ENCODE peak calls at places on chromosomes 11 and 22, in four cellular contexts. U is bronchial epithelial cell, P is lower lobe of right lung, G is body of pancreas. Z is an unnamed sample.
A peak's percentile ranks its signal among the peaks of the same experiment; 100 is the strongest.

GRCh38 chr11:122626266-122626665 is 29.3 kb upstream of the UBASH3B start:
- DNase-seq in U (no peak), G (peak; percentile 76), P (no peak), Z (no peak)

GRCh38 chr11:5343474-5344335 is at the start of gene OR51B5:
- DNase-seq in U (no peak), P (no peak), G (no peak), Z (no peak)

GRCh38 chr11:124778281-124778680 is 16.2 kb upstream of the ESAM start:
- DNase-seq in U (no peak), G (no peak), P (no peak), Z (no peak)

GRCh38 chr22:29553391-29554224 is at the start of gene THOC5:
- DNase-seq in G (peak; percentile 95), P (peak; percentile 94), U (peak; percentile 89), Z (peak; percentile 87)

GRCh38 chr11:46210133-46210636 is 67.3 kb upstream of the CREB3L1 start:
- DNase-seq in P (no peak), U (peak; percentile 68), G (no peak), Z (no peak)

GRCh38 chr11:126214446-126215240 is 3.1 kb downstream of the FAM118B start:
- DNase-seq in U (peak; percentile 20), G (no peak), P (no peak), Z (no peak)

GRCh38 chr22:31561238-31561887 is 65.0 kb downstream of the SFI1 start:
- DNase-seq in G (peak; percentile 89), P (peak; percentile 75), U (peak; percentile 73), Z (peak; percentile 36)

GRCh38 chr11:123702137-123702536 is 39.3 kb downstream of the ZNF202 start:
- DNase-seq in G (no peak), U (no peak), P (no peak), Z (peak; percentile 25)

GRCh38 chr11:111260761-111261160 is 15.2 kb downstream of the POU2AF2 start:
- DNase-seq in P (no peak), G (no peak), U (no peak), Z (no peak)

GRCh38 chr11:85801527-85801926 is 9.4 kb downstream of the SYTL2 start:
- DNase-seq in G (no peak), P (no peak), U (no peak), Z (no peak)

GRCh38 chr11:60377737-60378136 is 595 bp upstream of the MS4A7 start:
- DNase-seq in U (no peak), G (peak; percentile 28), P (peak; percentile 79), Z (peak; percentile 47)

GRCh38 chr11:125141178-125141577 is 23.4 kb upstream of the PKNOX2 start:
- DNase-seq in P (no peak), G (no peak), U (no peak), Z (no peak)

GRCh38 chr11:76641905-76642304 is 28.6 kb downstream of the LRRC32 start:
- DNase-seq in G (no peak), P (no peak), U (no peak), Z (no peak)

GRCh38 chr22:41913842-41914534 is 886 bp downstream of the SHISA8 start:
- DNase-seq in P (no peak), U (no peak), G (no peak), Z (peak; percentile 38)

GRCh38 chr11:86671386-86672006 is 920 bp downstream of the ME3 start:
- DNase-seq in U (no peak), P (peak; percentile 74), G (peak; percentile 73), Z (no peak)

GRCh38 chr11:119722281-119722794 is 6.7 kb downstream of the NECTIN1 start:
- DNase-seq in G (peak; percentile 98), U (no peak), P (no peak), Z (no peak)

GRCh38 chr11:125941606-125942275 is 4.1 kb upstream of the VSIG10L2 start:
- DNase-seq in G (peak; percentile 79), P (peak; percentile 71), U (peak; percentile 25), Z (no peak)

GRCh38 chr11:16248248-16248647 is 108.1 kb downstream of the SOX6 start:
- DNase-seq in P (no peak), G (no peak), U (no peak), Z (no peak)

GRCh38 chr11:71563401-71563800 is 2.0 kb upstream of the KRTAP5-10 start:
- DNase-seq in G (peak; percentile 35), U (peak; percentile 59), P (no peak), Z (no peak)

GRCh38 chr11:105609832-105610781 is at the start of gene GRIA4:
- DNase-seq in P (peak; percentile 45), G (peak; percentile 34), U (no peak), Z (no peak)

GRCh38 chr22:47553436-47553835 is 791.0 kb downstream of the TBC1D22A start:
- DNase-seq in P (no peak), G (no peak), U (no peak), Z (no peak)

GRCh38 chr22:30332551-30332950 is 5.8 kb upstream of the TBC1D10A start:
- DNase-seq in P (no peak), G (no peak), U (no peak), Z (no peak)

GRCh38 chr22:28015676-28016601 is 96.9 kb upstream of the PITPNB start:
- DNase-seq in U (no peak), P (peak; percentile 25), G (peak; percentile 4), Z (no peak)

GRCh38 chr11:12523180-12523924 is 146.0 kb downstream of the PARVA start:
- DNase-seq in G (no peak), U (no peak), P (no peak), Z (no peak)

GRCh38 chr22:27726726-27727449 is 74.7 kb downstream of the MN1 start:
- DNase-seq in G (no peak), U (peak; percentile 74), P (peak; percentile 54), Z (no peak)

GRCh38 chr11:28834877-28835276 is 726.7 kb downstream of the METTL15 start:
- DNase-seq in U (peak; percentile 84), G (no peak), P (no peak), Z (no peak)

GRCh38 chr22:31952459-31952858 is 8.1 kb downstream of the YWHAH start:
- DNase-seq in U (peak; percentile 92), G (no peak), P (no peak), Z (no peak)

GRCh38 chr11:34964610-34965331 is 48.4 kb downstream of the PDHX start:
- DNase-seq in U (no peak), P (no peak), G (no peak), Z (no peak)

DNA sequence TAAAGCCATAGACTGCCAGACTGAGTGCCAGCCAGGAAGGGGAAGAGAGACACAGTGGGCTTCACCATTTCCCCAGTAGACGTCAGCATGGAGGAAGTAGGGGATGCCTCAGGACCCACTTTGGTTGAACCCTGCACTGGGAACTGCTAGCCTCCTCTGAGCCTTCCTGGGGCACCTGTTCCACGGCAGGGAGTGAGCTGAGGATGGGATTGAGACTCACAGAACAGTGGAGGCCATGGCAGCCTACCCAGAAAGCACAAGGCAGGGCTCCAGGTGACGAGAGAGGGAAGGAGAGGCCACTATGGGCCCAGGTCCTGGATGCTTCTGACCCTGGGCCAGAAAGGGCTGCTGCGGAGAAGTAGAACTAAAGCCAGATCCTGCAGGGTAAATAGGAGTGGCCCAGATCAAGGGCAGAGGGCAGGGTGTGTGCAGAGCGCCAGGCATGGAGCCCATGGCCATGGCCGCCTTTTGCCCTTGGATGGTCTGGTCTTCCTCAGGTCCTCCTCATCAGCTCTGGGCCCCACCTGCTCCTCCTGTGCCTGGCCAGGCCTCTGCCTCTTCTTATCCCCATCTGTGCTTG is 277.7 kb downstream of the BRD1 start:
- DNase-seq in G (no peak), U (no peak), P (peak; percentile 20), Z (no peak)
- H3K27me3 ChIP-seq in G (no peaks in the 10 kb centered on the region), U (no peaks in the 10 kb centered on the region), P (no peaks in the 10 kb centered on the region), Z (no peaks in the 10 kb centered on the region)

GRCh38 chr11:63427971-63428508 is 58.5 kb downstream of the SLC22A9 start:
- DNase-seq in G (no peak), U (peak; percentile 10), P (no peak), Z (no peak)
- TF ChIP-seq CTCF in G (no peak), U (no peak), P (no peak), Z (no peak)

DNA sequence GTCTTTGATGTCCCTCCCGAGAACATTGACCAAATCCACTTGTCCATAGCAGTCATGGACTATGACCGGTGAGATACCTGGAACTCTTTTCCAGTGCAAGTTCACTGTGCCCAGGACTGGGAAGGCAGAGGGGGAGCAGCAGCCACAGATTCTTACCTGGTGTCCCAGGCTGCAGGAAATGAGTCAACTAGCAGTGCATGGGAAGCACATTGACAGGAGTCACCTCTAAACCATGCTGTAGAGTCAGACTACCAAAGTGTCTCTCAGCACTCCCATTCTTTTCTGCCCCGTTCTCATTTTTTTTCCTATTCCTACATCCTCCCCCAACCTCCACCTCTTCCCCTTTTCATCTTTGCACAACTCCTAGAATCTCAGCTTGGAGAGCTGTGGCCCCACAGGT is 67.2 kb upstream of the OLFML1 start:
- DNase-seq in G (no peak), P (no peak), U (peak; percentile 83), Z (no peak)
- H3K27me3 ChIP-seq in G (no peaks in the 10 kb centered on the region), P (peaks cover 8% of the 10 kb centered on the region), U (no peaks in the 10 kb centered on the region), Z (no peaks in the 10 kb centered on the region)

DNA sequence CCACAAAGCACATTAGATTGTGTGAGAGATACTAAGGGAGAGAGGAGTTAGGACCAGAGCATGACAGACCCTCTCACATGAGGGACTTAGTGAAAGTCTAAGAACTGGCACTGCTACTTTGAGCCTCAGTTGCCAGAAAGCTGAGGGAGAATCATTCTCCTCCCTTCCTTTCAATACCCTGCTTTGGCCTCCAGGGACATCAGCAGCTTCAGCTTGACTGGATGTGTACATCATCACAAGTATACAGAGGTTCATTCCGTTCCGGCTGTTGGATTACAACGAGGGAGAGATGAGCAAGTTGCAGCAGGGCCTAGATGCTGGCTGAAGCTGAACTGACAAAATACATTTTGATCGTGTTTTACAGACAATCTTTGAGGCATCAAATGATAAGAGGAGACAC is 15.7 kb upstream of the ANO5 start:
- DNase-seq in U (no peak), P (no peak), G (no peak), Z (no peak)
- TF ChIP-seq CTCF in U (no peak), P (no peak), G (no peak), Z (peak; percentile 19)